ENCODE peak calls at places on chromosomes 5 and 9, in six cellular contexts. V is pancreas, A is GM12878, O is H9, Z is PC-9, X is adipocyte. G is an unnamed sample. For H3K4me1, the result is how much of the 10 kb centered on the place peaks cover.

GRCh38 chr9:36845844-36846243 is 188.2 kb downstream of the PAX5 start:
- DNase-seq in V (no peak), A (no peak), O (no peak), Z (no peak), X (no peak), G (no peak)

GRCh38 chr9:131266301-131267229 is 9.7 kb downstream of the FAM78A start:
- DNase-seq in V (no peak), A (no peak), O (no peak), Z (no peak), X (no peak), G (peak)

GRCh38 chr5:64147849-64148441 is 17.7 kb upstream of the RNF180 start:
- DNase-seq in V (peak), A (no peak), O (peak), Z (peak), X (peak), G (no peak)

GRCh38 chr9:136045595-136046554 is 49.2 kb downstream of the NACC2 start:
- DNase-seq in V (no peak), A (no peak), O (no peak), Z (no peak), X (no peak), G (no peak)

GRCh38 chr5:68331202-68332108 is 115.9 kb downstream of the PIK3R1 start:
- DNase-seq in V (no peak), A (no peak), O (no peak), Z (no peak), X (no peak), G (no peak)

GRCh38 chr9:133650026-133650425 is 13.9 kb downstream of the DBH start:
- DNase-seq in V (peak), A (no peak), O (no peak), Z (no peak), X (no peak), G (no peak)

GRCh38 chr5:178351221-178351825 is 118.7 kb upstream of the PHYKPL start:
- DNase-seq in V (no peak), A (no peak), O (no peak), Z (no peak), X (no peak), G (no peak)

GRCh38 chr9:133121200-133122166 is at the start of gene RALGDS:
- DNase-seq in V (peak), A (no peak), O (peak), Z (peak), X (peak), G (no peak)

GRCh38 chr9:129309906-129310305 is 131.8 kb upstream of the IER5L start:
- DNase-seq in V (no peak), A (no peak), O (no peak), Z (no peak), X (no peak), G (no peak)

GRCh38 chr5:132434813-132435286 is 55.7 kb downstream of the IRF1 start:
- DNase-seq in V (no peak), A (no peak), O (no peak), Z (no peak), X (no peak), G (no peak)

GRCh38 chr9:36959681-36960574 is 74.1 kb downstream of the PAX5 start:
- DNase-seq in V (no peak), A (no peak), O (peak), Z (no peak), X (no peak), G (peak)

GRCh38 chr5:117701067-117701466 is 1126.4 kb upstream of the SEMA6A start:
- DNase-seq in V (no peak), A (no peak), O (no peak), Z (no peak), X (peak), G (no peak)

GRCh38 chr9:124293712-124294504 is 36.2 kb downstream of the NEK6 start:
- DNase-seq in V (no peak), A (no peak), O (no peak), Z (peak), X (peak), G (no peak)

GRCh38 chr9:95003694-95004451 is 277.4 kb downstream of the AOPEP start:
- DNase-seq in V (peak), A (no peak), O (peak), Z (peak), X (peak), G (peak)

GRCh38 chr9:112640311-112640710 is 77.6 kb downstream of the INIP start:
- DNase-seq in V (no peak), A (no peak), O (no peak), Z (no peak), X (no peak), G (no peak)

GRCh38 chr5:91651704-91652103 is 268.6 kb upstream of the ARRDC3 start:
- DNase-seq in V (peak), A (no peak), O (no peak), Z (no peak), X (no peak), G (no peak)

GRCh38 chr5:113806250-113806649 is 292.8 kb downstream of the YTHDC2 start:
- DNase-seq in V (no peak), A (no peak), O (no peak), Z (no peak), X (peak), G (peak)

GRCh38 chr9:121720992-121721350 is 69.5 kb downstream of the DAB2IP start:
- DNase-seq in V (no peak), A (no peak), O (no peak), Z (no peak), X (no peak), G (no peak)

GRCh38 chr9:20490246-20490834 is 132.0 kb downstream of the MLLT3 start:
- DNase-seq in V (no peak), A (no peak), O (no peak), Z (no peak), X (no peak), G (peak)

GRCh38 chr5:126594676-126595485 is at the start of gene ALDH7A1:
- DNase-seq in V (peak), A (no peak), O (peak), Z (peak), X (peak), G (peak)

GRCh38 chr9:72954431-72955420 is 1.9 kb upstream of the ALDH1A1 start:
- DNase-seq in V (no peak), A (no peak), O (no peak), Z (no peak), X (peak), G (no peak)

GRCh38 chr9:79008916-79009315 is 562.8 kb upstream of the TLE4 start:
- DNase-seq in V (no peak), A (no peak), O (no peak), Z (no peak), X (no peak), G (no peak)

GRCh38 chr5:136192526-136193395 is at the start of gene SMIM32:
- DNase-seq in V (no peak), A (no peak), O (peak), Z (no peak), X (peak), G (no peak)

GRCh38 chr9:16460711-16461110 is 409.8 kb downstream of the BNC2 start:
- DNase-seq in V (no peak), A (no peak), O (no peak), Z (no peak), X (no peak), G (no peak)

GRCh38 chr5:392431-392988 is 50.5 kb upstream of the EXOC3 start:
- DNase-seq in V (no peak), A (peak), O (peak), Z (no peak), X (no peak), G (no peak)

GRCh38 chr5:175489693-175490443 is 11.5 kb downstream of the SFXN1 start:
- DNase-seq in V (no peak), A (no peak), O (no peak), Z (no peak), X (no peak), G (no peak)

GRCh38 chr9:4563105-4563504 is 72.8 kb downstream of the SLC1A1 start:
- DNase-seq in V (no peak), A (no peak), O (no peak), Z (no peak), X (no peak), G (no peak)

GRCh38 chr9:133518193-133518592 is 6.6 kb downstream of the MYMK start:
- DNase-seq in V (peak), A (no peak), O (no peak), Z (no peak), X (no peak), G (no peak)

GRCh38 chr9:106019702-106020101 is 325.4 kb downstream of the TMEM38B start:
- DNase-seq in V (no peak), A (no peak), O (peak), Z (no peak), X (no peak), G (no peak)

GRCh38 chr5:115977988-115978387 is 15.7 kb downstream of the LVRN start:
- DNase-seq in V (no peak), A (no peak), O (no peak), Z (no peak), X (peak), G (no peak)

GRCh38 chr5:175627037-175627436 is 30.8 kb upstream of the HRH2 start:
- DNase-seq in V (no peak), A (no peak), O (no peak), Z (no peak), X (no peak), G (no peak)

GRCh38 chr5:78530342-78531096 is 118.1 kb downstream of the LHFPL2 start:
- DNase-seq in V (no peak), A (no peak), O (no peak), Z (no peak), X (peak), G (peak)

GRCh38 chr5:139808481-139809330 is 13.1 kb downstream of the PSD2 start:
- DNase-seq in V (no peak), A (no peak), O (peak), Z (peak), X (peak), G (peak)

GRCh38 chr9:126652140-126652558 is 38.4 kb downstream of the LMX1B start:
- DNase-seq in V (peak), A (no peak), O (no peak), Z (peak), X (no peak), G (no peak)

GRCh38 chr5:8953016-8953415 is 592.9 kb downstream of the SEMA5A start:
- DNase-seq in V (no peak), A (peak), O (no peak), Z (no peak), X (peak), G (no peak)

GRCh38 chr5:35478856-35479682 is 138.6 kb upstream of the SPEF2 start:
- DNase-seq in V (no peak), A (no peak), O (no peak), Z (no peak), X (peak), G (peak)

GRCh38 chr5:66207800-66208561 is 63.9 kb downstream of the SREK1 start:
- DNase-seq in V (no peak), A (no peak), O (no peak), Z (no peak), X (peak), G (peak)

GRCh38 chr5:172771439-172772111 is 580 bp upstream of the DUSP1 start:
- DNase-seq in V (no peak), A (no peak), O (no peak), Z (peak), X (no peak), G (no peak)
- H3K4me1 ChIP-seq in V (under half), A (under half), O (under half), Z (half or more), X (half or more), G (under half)

GRCh38 chr5:124103671-124104070 is 591.7 kb downstream of the CSNK1G3 start:
- DNase-seq in V (no peak), A (no peak), O (no peak), Z (no peak), X (peak), G (peak)
- H3K4me1 ChIP-seq in V (under half), A (under half), O (under half), Z (under half), X (under half), G (under half)

DNA sequence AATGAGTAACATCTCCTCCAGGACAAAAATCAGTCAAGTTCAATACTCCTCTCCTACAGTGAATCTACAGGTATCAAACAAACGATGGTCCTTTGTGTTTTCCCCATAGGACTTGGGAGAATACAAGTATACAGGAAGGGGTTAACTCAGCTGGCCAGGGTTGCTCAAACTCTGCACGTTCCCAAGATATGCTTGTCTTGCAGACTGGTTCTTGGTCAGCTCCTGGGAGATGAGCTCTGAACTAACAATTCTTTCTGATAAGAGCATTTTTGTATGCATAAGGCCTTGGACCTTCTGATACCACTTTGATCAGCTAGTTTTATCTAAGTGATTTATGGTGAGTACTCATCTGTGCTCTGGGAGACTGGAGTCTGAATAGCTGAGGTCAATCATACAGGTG is 42.1 kb downstream of the LOX start:
- DNase-seq in V (no peak), A (no peak), O (no peak), Z (no peak), X (no peak), G (no peak)
- H3K4me1 ChIP-seq in V (under half), A (under half), O (under half), Z (under half), X (under half), G (under half)

DNA sequence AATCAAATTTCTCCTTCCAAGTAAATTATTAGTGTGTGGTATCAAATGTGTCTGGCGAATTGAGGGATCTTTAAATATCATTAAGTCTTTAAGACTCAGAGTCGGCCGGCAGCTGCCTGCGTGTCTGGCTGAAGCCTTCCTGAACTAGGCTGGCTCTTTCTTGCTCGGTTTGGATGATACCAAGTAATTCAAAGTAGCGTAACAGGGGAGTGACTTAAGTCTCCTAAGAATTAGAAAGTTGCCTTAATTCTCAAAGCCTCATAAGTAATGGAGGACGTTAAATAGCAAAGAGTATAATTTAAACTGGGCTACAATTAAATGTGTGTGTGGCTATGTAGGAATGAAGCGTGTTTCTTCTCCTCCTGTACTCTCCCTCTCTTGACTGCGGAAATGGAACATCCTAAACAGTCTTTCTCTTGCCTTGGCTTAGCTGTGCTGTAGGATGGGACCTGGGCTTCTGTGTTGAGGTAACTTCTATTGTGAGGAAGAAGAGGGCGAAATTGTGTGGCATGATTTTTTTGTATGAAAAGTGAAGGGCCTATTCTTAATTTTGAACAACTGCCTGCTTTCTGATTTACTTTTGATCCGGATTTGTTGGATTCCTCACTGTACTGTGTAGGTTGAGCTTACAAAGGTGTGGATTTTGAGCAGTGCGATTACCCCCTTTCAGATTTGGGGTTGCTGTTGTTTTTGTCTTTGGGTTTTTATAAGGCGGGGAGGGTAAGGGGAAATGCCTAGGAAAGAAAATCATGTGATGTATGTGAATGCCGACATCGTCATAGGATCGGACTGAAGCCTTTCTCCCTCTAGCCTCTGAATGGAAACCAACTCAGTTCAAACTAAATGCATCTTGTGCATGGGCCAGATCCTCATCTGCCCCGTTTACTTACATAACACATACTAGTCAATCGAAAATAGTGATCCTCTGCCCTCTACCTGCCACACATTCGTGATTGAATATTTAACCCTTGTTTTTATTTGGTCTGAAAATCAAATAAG is 29.9 kb downstream of the CPEB4 start:
- DNase-seq in V (no peak), A (peak), O (peak), Z (peak), X (peak), G (peak)
- H3K4me1 ChIP-seq in V (under half), A (under half), O (under half), Z (under half), X (under half), G (under half)

DNA sequence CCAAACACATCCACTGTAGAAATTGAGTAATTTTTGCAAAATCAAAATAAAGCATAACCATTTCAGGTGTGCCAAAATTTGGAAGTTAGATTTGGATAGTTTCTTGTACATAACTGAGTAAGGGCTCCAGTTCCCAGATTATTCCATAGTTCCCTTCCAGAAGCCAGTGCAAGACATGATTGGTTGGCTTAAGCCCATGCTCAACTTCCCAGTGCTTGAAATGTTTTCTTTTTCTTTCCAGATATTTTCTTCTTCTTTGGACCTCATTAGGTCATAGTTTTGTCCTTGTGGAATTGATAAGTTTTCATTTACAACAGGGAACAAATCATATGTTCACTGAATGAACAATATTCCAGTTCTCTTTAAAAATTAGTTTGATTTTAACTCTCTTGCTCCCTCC is 64.3 kb downstream of the SNCAIP start:
- DNase-seq in V (no peak), A (no peak), O (no peak), Z (no peak), X (no peak), G (no peak)
- H3K4me1 ChIP-seq in V (under half), A (under half), O (under half), Z (under half), X (under half), G (under half)

GRCh38 chr5:38534122-38534408 is 22.4 kb downstream of the LIFR start:
- DNase-seq in V (no peak), A (no peak), O (no peak), Z (no peak), X (no peak), G (no peak)

GRCh38 chr5:38532165-38532669 is 24.2 kb downstream of the LIFR start:
- DNase-seq in V (no peak), A (no peak), O (peak), Z (no peak), X (no peak), G (no peak)

GRCh38 chr5:38531518-38531917 is 24.9 kb downstream of the LIFR start:
- DNase-seq in V (no peak), A (no peak), O (no peak), Z (no peak), X (no peak), G (no peak)

GRCh38 chr5:38535281-38535750 is 21.1 kb downstream of the LIFR start:
- DNase-seq in V (no peak), A (no peak), O (no peak), Z (no peak), X (peak), G (no peak)

GRCh38 chr5:38533286-38534121 is 22.9 kb downstream of the LIFR start:
- DNase-seq in V (no peak), A (no peak), O (no peak), Z (no peak), X (no peak), G (no peak)
- H3K4me1 ChIP-seq in V (under half), A (under half), O (under half), Z (under half), X (under half), G (under half)

DNA sequence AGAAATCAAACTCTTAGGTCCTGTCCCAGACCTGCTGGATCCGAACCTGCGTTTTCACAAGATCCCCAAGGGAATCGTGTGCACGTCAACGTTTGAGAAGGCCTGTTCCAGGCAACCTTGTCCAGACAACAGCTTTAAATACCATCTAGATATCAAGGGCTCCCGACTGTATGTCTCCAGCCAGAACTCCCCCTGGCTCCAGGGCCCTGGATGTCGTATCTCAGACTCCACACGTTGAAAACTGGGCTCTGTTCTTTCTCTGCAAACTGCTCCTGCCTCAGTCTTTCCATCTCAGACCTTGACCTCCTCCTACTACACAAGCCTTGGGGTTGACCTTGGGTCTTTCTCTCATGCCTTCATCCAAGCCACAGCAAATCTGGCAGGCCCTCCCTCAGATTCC is 5.8 kb upstream of the ENG start:
- DNase-seq in V (no peak), A (no peak), O (no peak), Z (no peak), X (no peak), G (no peak)
- H3K4me1 ChIP-seq in V (under half), A (under half), O (under half), Z (under half), X (under half), G (under half)